ENCODE peak calls at places on chromosomes 7 and 10, in four cellular contexts. W is fibroblast of lung; I is CD8-positive, alpha-beta T cell; Y is GM13977. G is an unnamed sample.
A peak's percentile ranks its signal among the peaks of the same experiment; 100 is the strongest.

GRCh38 chr10:74882831-74883230 is 56.4 kb downstream of the KAT6B start:
- DNase-seq in W (peak; percentile 45), I (no peak), Y (no peak), G (no peak)

GRCh38 chr7:40584667-40585433 is 450.0 kb downstream of the SUGCT start:
- DNase-seq in W (peak; percentile 51), I (no peak), Y (no peak), G (no peak)

GRCh38 chr10:493391-494148 is 195.9 kb downstream of the DIP2C start:
- DNase-seq in W (no peak), I (no peak), Y (no peak), G (no peak)

GRCh38 chr10:110426294-110427153 is 71.2 kb upstream of the DUSP5 start:
- DNase-seq in W (peak; percentile 91), I (no peak), Y (no peak), G (peak; percentile 92)

GRCh38 chr7:28958235-28958945 is at the start of gene TRIL:
- DNase-seq in W (peak; percentile 86), I (no peak), Y (peak; percentile 30), G (peak; percentile 24)

GRCh38 chr7:15489383-15489782 is 72.4 kb downstream of the AGMO start:
- DNase-seq in W (no peak), I (no peak), Y (no peak), G (no peak)

GRCh38 chr7:47379629-47380324 is 202.1 kb downstream of the TNS3 start:
- DNase-seq in W (peak; percentile 87), I (no peak), Y (no peak), G (peak; percentile 52)

GRCh38 chr10:75547391-75548298 is 116.2 kb downstream of the LRMDA start:
- DNase-seq in W (peak; percentile 98), I (no peak), Y (no peak), G (peak; percentile 82)

GRCh38 chr10:15627617-15628196 is 92.0 kb downstream of the ITGA8 start:
- DNase-seq in W (peak; percentile 31), I (no peak), Y (no peak), G (no peak)

DNA sequence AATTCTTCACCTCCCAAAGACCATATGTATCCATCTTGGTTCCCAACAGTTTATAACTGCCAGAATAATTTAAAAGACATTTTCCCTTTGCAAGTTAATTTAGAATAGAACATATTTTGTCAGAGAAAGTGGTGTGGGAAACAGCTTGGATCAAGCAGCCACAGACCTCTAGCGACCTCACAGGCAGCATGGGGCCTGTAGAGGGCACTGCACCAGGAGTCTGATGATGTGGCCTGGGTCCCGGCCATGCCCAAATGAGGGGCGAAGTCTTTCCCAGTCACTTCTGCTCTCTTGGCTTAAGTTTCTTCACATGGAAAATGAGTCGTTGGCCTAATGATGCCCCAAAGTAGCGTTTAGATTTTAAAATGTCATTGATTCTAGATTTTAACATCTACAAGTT is 243.2 kb downstream of the SDK1 start:
- DNase-seq in W (no peak), I (no peak), Y (no peak), G (no peak)
- TF ChIP-seq CTCF in W (peak; percentile 6), I (no peak), Y (no peak), G (no peak)

DNA sequence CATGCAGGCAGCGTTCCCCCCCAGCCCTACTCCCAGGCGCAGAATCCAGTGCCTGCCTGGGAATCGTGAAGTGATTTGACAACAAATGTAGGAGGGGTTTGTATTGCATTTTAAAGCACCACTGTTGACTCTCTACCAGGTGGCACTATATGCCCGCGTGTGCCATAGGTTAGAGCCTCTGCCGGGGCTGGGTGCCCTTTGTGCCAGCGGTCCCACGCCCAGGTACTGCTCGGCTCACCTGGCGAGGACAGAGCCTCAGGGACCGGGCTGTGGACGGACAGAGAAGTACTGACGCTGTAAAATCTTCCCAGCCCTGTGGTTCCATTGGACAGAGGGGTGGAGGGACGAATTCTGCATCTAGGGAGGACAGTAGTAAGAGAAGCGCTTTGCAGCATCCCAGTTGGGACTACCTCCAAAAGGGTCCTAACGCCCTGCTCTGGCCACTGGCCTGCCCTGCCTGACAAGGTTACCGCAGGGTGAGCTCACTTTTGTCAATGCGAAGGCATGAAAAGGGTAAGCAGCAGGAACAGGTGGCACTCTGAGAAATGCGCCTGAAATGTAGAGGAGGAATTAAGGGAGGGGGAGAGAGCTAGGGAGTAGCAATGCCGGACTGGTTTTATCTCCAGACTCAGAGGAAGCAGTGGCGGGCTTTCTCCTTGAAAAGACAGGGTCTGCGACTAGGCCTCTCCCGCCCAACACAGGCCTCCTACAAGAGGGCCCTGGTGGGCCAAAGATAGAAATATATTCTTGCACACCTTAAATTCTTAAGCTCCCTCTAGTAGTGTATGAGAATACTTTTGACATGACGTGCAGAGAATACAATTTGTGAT is 858 bp upstream of the CACNA2D1 start:
- DNase-seq in W (no peak), I (no peak), Y (no peak), G (no peak)
- TF ChIP-seq CTCF in W (no peak), I (no peak), Y (no peak), G (no peak)

DNA sequence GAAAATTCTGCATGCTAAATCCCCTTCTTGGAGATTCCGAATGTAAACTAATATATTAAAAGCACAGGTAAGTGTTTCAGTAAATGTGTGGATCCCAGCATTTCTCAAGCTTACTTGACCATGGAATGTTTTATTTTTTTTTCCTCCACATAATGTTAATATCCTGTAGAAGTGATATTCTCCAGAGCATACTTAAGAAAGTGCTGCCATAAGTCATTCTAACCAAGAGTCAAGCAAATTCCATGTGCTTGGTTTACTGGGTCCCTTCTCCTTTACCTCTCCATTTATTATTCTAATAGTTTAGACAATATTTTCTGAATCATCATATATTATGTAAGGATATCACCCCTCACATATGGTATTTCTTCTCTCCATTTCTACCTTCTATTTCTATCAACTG is 266.9 kb upstream of the HPS1 start:
- DNase-seq in W (no peak), I (no peak), Y (no peak), G (no peak)
- TF ChIP-seq CTCF in W (no peak), I (no peak), Y (no peak), G (no peak)

GRCh38 chr10:86711237-86711956 is 43.1 kb downstream of the LDB3 start:
- DNase-seq in W (peak; percentile 87), I (peak; percentile 74), Y (peak; percentile 96), G (peak; percentile 67)
- TF ChIP-seq CTCF in W (no peak), I (peak; percentile 67), Y (peak; percentile 94), G (peak; percentile 69)

GRCh38 chr7:4325732-4326131 is 356.4 kb upstream of the FOXK1 start:
- DNase-seq in W (no peak), I (no peak), Y (no peak), G (no peak)
- TF ChIP-seq CTCF in W (no peak), I (no peak), Y (no peak), G (no peak)